ENCODE peak calls at places on chromosomes 3 and 15, in eight cellular contexts. C is brain microvascular endothelial cell; K is foreskin fibroblast; Y is NB4; P is nephron progenitor cell; D is psoas muscle; A is endothelial cell; V is CD4-positive, alpha-beta T cell. Q is an unnamed sample.

GRCh38 chr3:152236741-152237140 is 32.0 kb upstream of the MBNL1 start:
- DNase-seq in V (no peak), C (no peak), K (peak), D (no peak), P (no peak), A (no peak), Y (peak), Q (no peak)

GRCh38 chr3:15754047-15754446 is 43.7 kb downstream of the ANKRD28 start:
- DNase-seq in K (peak), D (no peak), A (no peak), V (no peak), P (no peak), Y (no peak), C (peak), Q (no peak)

GRCh38 chr3:25910997-25911396 is 121.1 kb downstream of the OXSM start:
- DNase-seq in K (no peak), P (peak), C (peak), V (no peak), D (no peak), A (no peak), Y (peak), Q (no peak)

GRCh38 chr3:175746308-175746707 is 887.2 kb downstream of the NAALADL2 start:
- DNase-seq in V (no peak), A (no peak), D (no peak), K (peak), P (no peak), C (no peak), Y (no peak), Q (no peak)

GRCh38 chr15:36407647-36408046 is 171.8 kb upstream of the CDIN1 start:
- DNase-seq in A (no peak), K (peak), C (peak), P (no peak), V (no peak), D (no peak), Y (no peak), Q (no peak)

GRCh38 chr3:66904816-66905543 is 93.1 kb upstream of the KBTBD8 start:
- DNase-seq in Y (peak), A (no peak), P (no peak), K (peak), C (peak), D (no peak), V (no peak), Q (no peak)

GRCh38 chr3:24583004-24583403 is 88.4 kb upstream of the THRB start:
- DNase-seq in K (peak), P (no peak), V (no peak), A (no peak), C (peak), D (no peak), Y (no peak), Q (no peak)

GRCh38 chr3:71303627-71304260 is 279.8 kb downstream of the FOXP1 start:
- DNase-seq in C (no peak), P (no peak), A (no peak), V (no peak), Y (no peak), D (no peak), K (no peak), Q (no peak)

GRCh38 chr15:100704281-100705055 is 102.1 kb downstream of the ASB7 start:
- DNase-seq in V (no peak), D (no peak), C (peak), A (no peak), P (no peak), K (peak), Y (no peak), Q (peak)

GRCh38 chr15:63606333-63606732 is 9.1 kb downstream of the FBXL22 start:
- DNase-seq in D (no peak), P (no peak), Y (no peak), V (no peak), A (no peak), C (no peak), K (no peak), Q (no peak)

GRCh38 chr3:153856932-153857331 is 264.3 kb upstream of the ARHGEF26 start:
- DNase-seq in C (no peak), Y (no peak), D (no peak), P (no peak), K (peak), A (no peak), V (no peak), Q (no peak)

GRCh38 chr3:168977696-168978374 is 685.7 kb downstream of the MECOM start:
- DNase-seq in D (no peak), Y (no peak), K (peak), A (no peak), P (no peak), V (no peak), C (no peak), Q (no peak)

GRCh38 chr3:143974181-143974876 is 2.7 kb downstream of the DIPK2A start:
- DNase-seq in A (no peak), D (no peak), V (no peak), C (no peak), Y (no peak), P (no peak), K (peak), Q (no peak)

GRCh38 chr3:143971367-143972154 is at the start of gene DIPK2A:
- DNase-seq in P (peak), Y (peak), V (peak), C (peak), K (peak), A (peak), D (peak), Q (peak)

GRCh38 chr3:143972155-143972494 is 502 bp downstream of the DIPK2A start:
- DNase-seq in Y (no peak), P (no peak), D (no peak), C (no peak), A (peak), K (no peak), V (no peak), Q (no peak)

GRCh38 chr3:143973352-143974021 is 1.9 kb downstream of the DIPK2A start:
- DNase-seq in A (no peak), V (no peak), D (no peak), C (peak), P (no peak), Y (peak), K (peak), Q (no peak)

GRCh38 chr3:143972495-143973351 is 1.1 kb downstream of the DIPK2A start:
- DNase-seq in P (peak), Y (peak), C (peak), V (peak), D (peak), A (peak), K (peak), Q (peak)
- TF ChIP-seq CTCF in P (peak), Y (no peak), C (peak), V (peak), D (peak), A (peak), K (peak), Q (peak)

GRCh38 chr3:42118762-42119361 is 27.7 kb downstream of the TRAK1 start:
- DNase-seq in D (peak), V (no peak), C (peak), Y (peak), K (peak), P (peak), A (peak), Q (no peak)
- TF ChIP-seq CTCF in D (peak), V (no peak), C (peak), Y (peak), K (peak), P (peak), A (no peak), Q (no peak)

DNA sequence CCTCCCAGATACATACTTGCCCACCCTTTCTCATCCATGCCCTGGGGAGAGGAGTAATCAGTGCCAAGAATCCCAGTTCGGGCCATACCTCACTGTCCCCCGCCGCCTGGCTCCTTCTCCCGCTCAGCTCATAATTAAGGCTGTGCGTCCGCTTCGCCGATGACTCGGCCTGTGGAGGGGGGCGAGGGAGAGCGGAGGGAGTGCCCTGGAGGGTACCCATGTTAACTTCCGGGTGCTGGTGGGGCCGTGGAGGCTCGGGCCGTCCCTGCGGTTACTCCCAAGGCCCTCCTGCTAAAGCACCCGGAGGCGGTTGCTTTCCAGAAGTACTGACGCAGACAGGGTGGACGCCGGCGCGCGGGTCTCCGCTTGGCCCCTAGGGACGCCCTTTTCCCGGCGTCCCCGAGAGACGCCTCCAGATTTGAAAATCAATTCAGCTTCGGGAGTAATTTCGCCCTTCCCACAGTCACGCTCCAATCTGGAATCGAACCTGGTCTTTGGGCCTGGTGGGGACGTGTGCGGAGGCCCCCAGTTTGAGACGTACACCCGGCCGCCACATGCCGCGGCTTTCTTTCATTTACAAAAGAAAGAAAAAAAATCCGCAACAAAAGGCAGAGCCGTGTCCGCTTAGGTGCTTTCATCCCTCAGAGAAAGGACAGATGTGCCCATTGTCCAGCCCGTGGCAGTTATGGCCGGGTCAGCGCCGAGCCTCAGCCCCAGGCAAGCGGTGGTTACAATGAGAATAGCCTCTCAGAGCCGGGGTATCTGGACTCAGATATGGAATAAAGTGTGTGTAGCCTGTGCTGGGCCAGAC is 1.0 kb upstream of the ONECUT1 start:
- DNase-seq in D (no peak), C (no peak), P (peak), K (peak), V (no peak), A (peak), Y (no peak), Q (no peak)
- TF ChIP-seq CTCF in D (no peak), C (peak), P (peak), K (no peak), V (no peak), A (no peak), Y (no peak), Q (peak)

DNA sequence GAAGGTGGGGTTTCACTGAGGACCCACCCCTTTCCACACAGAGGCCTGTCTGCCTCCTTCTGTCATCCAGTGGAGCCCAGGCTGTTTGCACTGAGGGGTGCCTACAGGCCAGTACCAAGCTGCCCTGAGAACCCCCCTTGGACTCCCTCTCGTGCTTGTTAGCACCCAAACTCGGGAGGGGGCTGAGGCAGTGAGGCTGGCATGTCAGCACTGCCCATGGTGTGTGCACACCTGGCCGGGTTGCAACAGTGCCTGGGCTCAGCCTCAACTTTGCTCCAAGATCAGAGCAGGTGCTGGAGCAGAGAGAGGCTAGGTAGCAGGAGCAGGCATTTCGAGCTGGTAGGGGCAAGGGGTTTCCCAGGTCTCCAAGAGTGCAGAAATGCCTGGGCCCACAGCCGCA is 90.0 kb downstream of the PIK3R4 start:
- DNase-seq in K (no peak), V (no peak), C (no peak), Y (no peak), P (no peak), A (no peak), D (no peak), Q (no peak)
- TF ChIP-seq CTCF in K (no peak), V (no peak), C (no peak), Y (no peak), P (no peak), A (no peak), D (no peak), Q (no peak)

GRCh38 chr3:177905895-177906511 is 630.2 kb upstream of the KCNMB2 start:
- DNase-seq in K (peak), C (peak), P (no peak), A (no peak), V (no peak), D (no peak), Y (no peak), Q (no peak)
- TF ChIP-seq CTCF in K (peak), C (peak), P (no peak), A (no peak), V (no peak), D (no peak), Y (no peak), Q (no peak)

GRCh38 chr15:92049290-92050008 is 195.9 kb downstream of the SLCO3A1 start:
- DNase-seq in D (no peak), Y (no peak), P (no peak), A (no peak), K (no peak), C (no peak), V (no peak), Q (no peak)
- TF ChIP-seq CTCF in D (no peak), Y (no peak), P (no peak), A (no peak), K (no peak), C (no peak), V (no peak), Q (no peak)

DNA sequence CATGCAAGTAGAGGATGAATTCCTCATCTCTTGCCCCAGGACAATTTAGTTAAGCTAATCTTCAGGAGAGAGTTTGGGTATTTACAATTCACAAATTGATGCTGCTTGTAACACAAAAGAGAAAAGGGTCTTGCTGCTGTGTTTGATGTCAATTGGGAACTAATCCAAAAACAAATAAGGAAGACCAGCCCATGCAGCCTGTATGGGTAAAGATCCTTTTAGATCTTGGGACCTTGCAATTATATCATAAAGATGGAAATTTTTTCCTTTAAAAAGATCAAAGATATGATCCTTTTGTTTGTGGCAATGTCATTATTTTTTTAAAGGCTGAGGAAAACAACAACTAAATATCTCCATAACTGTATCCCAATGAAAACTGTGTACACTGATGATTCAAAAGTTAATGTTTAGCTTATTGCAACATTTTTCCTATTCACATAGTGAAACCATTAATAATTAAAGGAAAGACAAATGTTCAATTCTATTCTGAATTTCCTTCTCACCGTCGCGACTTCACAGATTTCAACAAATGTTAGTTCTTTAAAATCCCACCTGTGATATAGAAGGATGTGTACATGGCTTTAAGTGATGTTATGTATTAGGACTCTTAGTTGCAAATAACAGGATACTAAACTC is 40.2 kb downstream of the TMEM212 start:
- DNase-seq in A (no peak), V (no peak), D (no peak), C (no peak), Y (no peak), K (no peak), P (no peak), Q (no peak)
- TF ChIP-seq CTCF in A (no peak), V (no peak), D (no peak), C (no peak), Y (no peak), K (no peak), P (no peak), Q (no peak)